ENCODE peak calls at places on chromosomes 16 and 17, in eight cellular contexts. R is hypothalamus; A is substantia nigra; E is stimulated activated CD4-positive, alpha-beta T cell treated with anti-CD3 and anti-CD28 coated beads, TNF-alpha, amount 100 ng/mL, for 48 hours; O is GM13977; L is HTR-8/SVneo; J is activated CD4-positive, alpha-beta T cell treated with anti-CD3 and anti-CD28 coated beads for 1 hour; H is OCI-LY7. C is an unnamed sample.

GRCh38 chr16:66924527-66925321 is 611 bp downstream of the RRAD start:
- DNase-seq in H (no peak), A (no peak), O (peak; percentile 79), L (no peak), R (no peak), E (no peak), J (no peak), C (no peak)

GRCh38 chr17:60583008-60583407 is 17.0 kb upstream of the PPM1D start:
- DNase-seq in E (no peak), L (no peak), A (no peak), H (no peak), J (no peak), R (no peak), O (no peak), C (no peak)

GRCh38 chr16:29912087-29912486 is 11.8 kb downstream of the ASPHD1 start:
- DNase-seq in J (no peak), O (no peak), H (no peak), A (no peak), E (no peak), R (no peak), L (no peak), C (no peak)

GRCh38 chr17:70089513-70090148 is 14.6 kb downstream of the KCNJ16 start:
- DNase-seq in R (no peak), J (no peak), E (no peak), L (no peak), H (no peak), A (no peak), O (no peak), C (no peak)

GRCh38 chr16:66473654-66474519 is 46.8 kb downstream of the BEAN1 start:
- DNase-seq in E (no peak), O (no peak), J (no peak), R (no peak), A (no peak), H (no peak), L (no peak), C (no peak)

GRCh38 chr17:954431-955164 is 25.0 kb downstream of the NXN start:
- DNase-seq in J (no peak), R (no peak), H (no peak), E (no peak), L (peak; percentile 84), O (no peak), A (no peak), C (no peak)

GRCh38 chr17:58120195-58120822 is 27.9 kb upstream of the OR4D1 start:
- DNase-seq in L (peak; percentile 65), E (peak; percentile 27), J (no peak), R (no peak), O (peak; percentile 35), A (no peak), H (peak; percentile 55), C (no peak)

GRCh38 chr16:62041401-62041800 is 5.2 kb upstream of the CDH8 start:
- DNase-seq in R (peak; percentile 24), H (peak; percentile 8), O (no peak), L (no peak), J (no peak), E (no peak), A (peak; percentile 31), C (no peak)

GRCh38 chr16:12311309-12311708 is 334.8 kb downstream of the SNX29 start:
- DNase-seq in O (no peak), J (no peak), E (no peak), H (no peak), A (no peak), R (no peak), L (no peak), C (no peak)

GRCh38 chr17:74358696-74359095 is 3.0 kb downstream of the BTBD17 start:
- DNase-seq in H (no peak), R (no peak), O (no peak), J (no peak), A (no peak), L (no peak), E (no peak), C (no peak)

GRCh38 chr17:61619493-61619892 is 28.5 kb upstream of the NACA2 start:
- DNase-seq in L (no peak), R (no peak), E (no peak), A (no peak), H (peak; percentile 8), O (no peak), J (no peak), C (no peak)

GRCh38 chr17:45137561-45138305 is 2.2 kb downstream of the ACBD4 start:
- DNase-seq in O (no peak), H (no peak), A (no peak), R (no peak), E (no peak), L (no peak), J (no peak), C (no peak)

GRCh38 chr17:71985111-71986039 is 135.4 kb upstream of the SOX9 start:
- DNase-seq in J (no peak), A (no peak), E (no peak), O (no peak), H (no peak), L (no peak), R (no peak), C (no peak)

GRCh38 chr17:15213381-15214087 is 51.6 kb downstream of the PMP22 start:
- DNase-seq in R (no peak), O (no peak), A (no peak), L (no peak), E (no peak), H (peak; percentile 18), J (no peak), C (no peak)

GRCh38 chr17:56982312-56982711 is 4.4 kb downstream of the SCPEP1 start:
- DNase-seq in H (no peak), A (no peak), R (no peak), L (no peak), O (no peak), J (no peak), E (no peak), C (no peak)

GRCh38 chr16:8639694-8640093 is 18.2 kb downstream of the METTL22 start:
- DNase-seq in L (no peak), A (no peak), E (no peak), O (no peak), R (no peak), H (no peak), J (no peak), C (no peak)

GRCh38 chr17:4858068-4858879 is 25.1 kb downstream of the MINK1 start:
- DNase-seq in A (peak; percentile 79), H (no peak), O (no peak), L (no peak), E (no peak), J (no peak), R (peak; percentile 60), C (peak; percentile 70)

GRCh38 chr17:38419508-38419981 is 8.7 kb upstream of the ARHGAP23 start:
- DNase-seq in L (no peak), H (peak; percentile 30), A (no peak), O (no peak), R (no peak), E (no peak), J (no peak), C (no peak)

GRCh38 chr16:88290850-88291830 is 91.6 kb upstream of the ZNF469 start:
- DNase-seq in J (no peak), E (no peak), O (no peak), H (no peak), L (no peak), R (no peak), A (no peak), C (no peak)

GRCh38 chr17:48054238-48055185 is 6.4 kb downstream of the NFE2L1 start:
- DNase-seq in E (no peak), R (peak; percentile 72), J (no peak), L (no peak), A (peak; percentile 76), H (no peak), O (peak; percentile 12), C (peak; percentile 82)

GRCh38 chr16:30665155-30665829 is 7.1 kb downstream of the FBRS start:
- DNase-seq in L (no peak), H (no peak), R (no peak), J (no peak), E (no peak), O (no peak), A (no peak), C (no peak)

GRCh38 chr17:45131616-45132301 is 556 bp downstream of the PLCD3 start:
- DNase-seq in A (peak; percentile 21), R (peak; percentile 19), O (peak; percentile 73), H (peak; percentile 63), L (no peak), J (no peak), E (peak; percentile 47), C (peak; percentile 58)

GRCh38 chr16:14529010-14529669 is 100.9 kb downstream of the PARN start:
- DNase-seq in L (peak; percentile 64), H (peak; percentile 78), R (peak; percentile 54), O (peak; percentile 70), A (peak; percentile 61), J (peak; percentile 27), E (peak; percentile 5), C (peak; percentile 64)

GRCh38 chr16:25143898-25144297 is 32.4 kb downstream of the LCMT1 start:
- DNase-seq in R (no peak), E (no peak), O (no peak), L (no peak), H (no peak), A (no peak), J (no peak), C (no peak)

GRCh38 chr17:689556-690247 is 24.9 kb downstream of the VPS53 start:
- DNase-seq in J (no peak), A (no peak), E (no peak), R (no peak), H (no peak), L (no peak), O (no peak), C (no peak)

GRCh38 chr17:386145-386876 is 33.7 kb upstream of the RPH3AL start:
- DNase-seq in H (peak; percentile 68), R (peak; percentile 61), L (peak; percentile 90), J (peak; percentile 59), O (peak; percentile 93), A (peak; percentile 35), E (peak; percentile 51), C (peak; percentile 23)

GRCh38 chr17:2949469-2950044 is 113.8 kb downstream of the OR1D5 start:
- DNase-seq in H (no peak), J (no peak), L (no peak), R (no peak), E (no peak), O (no peak), A (no peak), C (no peak)

GRCh38 chr16:82728901-82729300 is 102.1 kb downstream of the CDH13 start:
- DNase-seq in H (peak; percentile 1), L (no peak), O (no peak), J (no peak), E (no peak), R (no peak), A (no peak), C (no peak)

GRCh38 chr16:86297391-86297790 is 212.9 kb upstream of the FOXF1 start:
- DNase-seq in J (no peak), L (no peak), O (no peak), H (no peak), A (no peak), E (no peak), R (no peak), C (no peak)

GRCh38 chr17:8382052-8382879 is 727 bp downstream of the RPL26 start:
- DNase-seq in L (no peak), R (no peak), O (no peak), J (no peak), H (peak; percentile 36), E (no peak), A (no peak), C (no peak)

GRCh38 chr17:78127888-78128615 is 503 bp downstream of the TMC6 start:
- DNase-seq in H (peak; percentile 40), E (no peak), A (no peak), O (peak; percentile 63), L (no peak), J (no peak), R (peak; percentile 59), C (peak; percentile 49)